ENCODE peak calls at places on chromosome 15, in six cellular contexts. F, Y, I, B, N and J are unnamed samples.

GRCh38 chr15:58369261-58369699 is 62.5 kb upstream of the LIPC start:
- DNase-seq in I (no peak), B (no peak), F (no peak), N (no peak), Y (no peak), J (no peak)

GRCh38 chr15:98292442-98293240 is 332.1 kb downstream of the ARRDC4 start:
- DNase-seq in I (peak), N (peak), Y (peak), B (peak), F (no peak), J (no peak)

GRCh38 chr15:99511529-99511864 is 54.3 kb upstream of the MEF2A start:
- DNase-seq in N (no peak), I (peak), B (no peak), F (no peak), Y (no peak), J (no peak)

GRCh38 chr15:66905185-66905584 is 160.2 kb upstream of the SMAD3 start:
- DNase-seq in F (no peak), N (no peak), B (no peak), Y (no peak), I (no peak), J (no peak)

GRCh38 chr15:68272797-68273271 is 4.7 kb upstream of the FEM1B start:
- DNase-seq in Y (peak), I (no peak), F (no peak), N (no peak), B (no peak), J (no peak)

GRCh38 chr15:65981837-65982696 is 112.8 kb downstream of the RAB11A start:
- DNase-seq in N (no peak), B (peak), I (peak), F (peak), Y (no peak), J (no peak)

GRCh38 chr15:29857196-29857595 is 34.9 kb upstream of the TJP1 start:
- DNase-seq in B (no peak), Y (no peak), I (no peak), F (no peak), N (no peak), J (no peak)

GRCh38 chr15:61025746-61026256 is 203.3 kb downstream of the RORA start:
- DNase-seq in F (no peak), Y (no peak), N (no peak), B (no peak), I (no peak), J (no peak)

GRCh38 chr15:28935316-28935715 is 49.5 kb downstream of the APBA2 start:
- DNase-seq in I (peak), F (no peak), Y (no peak), B (peak), N (peak), J (no peak)

GRCh38 chr15:69576035-69576526 is 123.5 kb downstream of the RPLP1 start:
- DNase-seq in N (peak), B (peak), I (peak), F (peak), Y (peak), J (peak)

GRCh38 chr15:73323374-73323955 is 45.3 kb downstream of the HCN4 start:
- DNase-seq in Y (no peak), N (no peak), F (no peak), I (no peak), B (no peak), J (no peak)

GRCh38 chr15:65318870-65319356 is 14.4 kb downstream of the RNU5B-1 start:
- DNase-seq in Y (peak), B (peak), I (peak), N (peak), F (peak), J (no peak)